ENCODE peak calls at places on chromosomes 6 and 20, in eight cellular contexts. One of them, this sample, is unnamed.

GRCh38 chr6:15274696-15275387 is 29.0 kb downstream of the JARID2 start:
- DNase-seq in progenitor cell of endocrine pancreas: no peak
- DNase-seq in mucosa of gallbladder: no peak
- DNase-seq in EH: peak; percentile 36
- DNase-seq in brain microvascular endothelial cell: no peak
- DNase-seq in dermis blood vessel endothelial cell: peak; percentile 41
- DNase-seq in nucleus accumbens: no peak
- DNase-seq in GM12865: no peak
- DNase-seq in this sample: no peak

GRCh38 chr20:48603819-48604405 is 223.9 kb downstream of the PREX1 start:
- DNase-seq in brain microvascular endothelial cell: no peak
- DNase-seq in dermis blood vessel endothelial cell: no peak
- DNase-seq in nucleus accumbens: no peak
- DNase-seq in GM12865: no peak
- DNase-seq in mucosa of gallbladder: no peak
- DNase-seq in progenitor cell of endocrine pancreas: no peak
- DNase-seq in EH: no peak
- DNase-seq in this sample: no peak

GRCh38 chr6:2378891-2379652 is 133.7 kb upstream of the GMDS start:
- DNase-seq in mucosa of gallbladder: no peak
- DNase-seq in nucleus accumbens: no peak
- DNase-seq in GM12865: peak; percentile 62
- DNase-seq in EH: peak; percentile 80
- DNase-seq in dermis blood vessel endothelial cell: peak; percentile 82
- DNase-seq in brain microvascular endothelial cell: peak; percentile 67
- DNase-seq in progenitor cell of endocrine pancreas: no peak
- DNase-seq in this sample: peak; percentile 22

GRCh38 chr6:128712898-128713297 is 170.0 kb upstream of the LAMA2 start:
- DNase-seq in dermis blood vessel endothelial cell: no peak
- DNase-seq in progenitor cell of endocrine pancreas: no peak
- DNase-seq in mucosa of gallbladder: no peak
- DNase-seq in GM12865: no peak
- DNase-seq in brain microvascular endothelial cell: no peak
- DNase-seq in EH: peak; percentile 10
- DNase-seq in nucleus accumbens: no peak
- DNase-seq in this sample: no peak

GRCh38 chr20:45128066-45128465 is 3.8 kb upstream of the WFDC12 start:
- DNase-seq in nucleus accumbens: no peak
- DNase-seq in progenitor cell of endocrine pancreas: no peak
- DNase-seq in brain microvascular endothelial cell: no peak
- DNase-seq in dermis blood vessel endothelial cell: no peak
- DNase-seq in GM12865: no peak
- DNase-seq in mucosa of gallbladder: no peak
- DNase-seq in EH: peak; percentile 18
- DNase-seq in this sample: no peak

GRCh38 chr6:32825966-32826365 is 9.2 kb upstream of the HLA-DOB start:
- DNase-seq in EH: peak; percentile 72
- DNase-seq in progenitor cell of endocrine pancreas: no peak
- DNase-seq in GM12865: no peak
- DNase-seq in mucosa of gallbladder: no peak
- DNase-seq in dermis blood vessel endothelial cell: peak; percentile 60
- DNase-seq in brain microvascular endothelial cell: peak; percentile 16
- DNase-seq in nucleus accumbens: no peak
- DNase-seq in this sample: no peak

GRCh38 chr20:58293453-58293852 is 16.1 kb upstream of the RAB22A start:
- DNase-seq in brain microvascular endothelial cell: no peak
- DNase-seq in EH: no peak
- DNase-seq in dermis blood vessel endothelial cell: peak; percentile 18
- DNase-seq in GM12865: peak; percentile 14
- DNase-seq in mucosa of gallbladder: no peak
- DNase-seq in progenitor cell of endocrine pancreas: no peak
- DNase-seq in nucleus accumbens: peak; percentile 17
- DNase-seq in this sample: peak; percentile 14

GRCh38 chr6:135871878-135872277 is 20.4 kb downstream of the PDE7B start:
- DNase-seq in EH: peak; percentile 87
- DNase-seq in GM12865: no peak
- DNase-seq in brain microvascular endothelial cell: peak; percentile 38
- DNase-seq in progenitor cell of endocrine pancreas: no peak
- DNase-seq in dermis blood vessel endothelial cell: no peak
- DNase-seq in nucleus accumbens: no peak
- DNase-seq in mucosa of gallbladder: no peak
- DNase-seq in this sample: no peak

GRCh38 chr20:60228255-60228654 is 270.0 kb downstream of the CDH26 start:
- DNase-seq in progenitor cell of endocrine pancreas: no peak
- DNase-seq in GM12865: peak; percentile 13
- DNase-seq in dermis blood vessel endothelial cell: no peak
- DNase-seq in EH: no peak
- DNase-seq in nucleus accumbens: no peak
- DNase-seq in mucosa of gallbladder: no peak
- DNase-seq in brain microvascular endothelial cell: no peak
- DNase-seq in this sample: no peak

GRCh38 chr6:130848945-130849344 is 21.7 kb downstream of the SMLR1 start:
- DNase-seq in progenitor cell of endocrine pancreas: no peak
- DNase-seq in GM12865: peak; percentile 42
- DNase-seq in dermis blood vessel endothelial cell: peak; percentile 7
- DNase-seq in nucleus accumbens: no peak
- DNase-seq in brain microvascular endothelial cell: no peak
- DNase-seq in mucosa of gallbladder: no peak
- DNase-seq in EH: peak; percentile 42
- DNase-seq in this sample: peak; percentile 16

GRCh38 chr20:59184880-59185447 is 21.3 kb downstream of the ZNF831 start:
- DNase-seq in mucosa of gallbladder: no peak
- DNase-seq in EH: no peak
- DNase-seq in brain microvascular endothelial cell: no peak
- DNase-seq in dermis blood vessel endothelial cell: no peak
- DNase-seq in nucleus accumbens: no peak
- DNase-seq in GM12865: no peak
- DNase-seq in progenitor cell of endocrine pancreas: no peak
- DNase-seq in this sample: no peak

GRCh38 chr6:107673076-107673494 is 151.0 kb downstream of the SCML4 start:
- DNase-seq in nucleus accumbens: no peak
- DNase-seq in mucosa of gallbladder: no peak
- DNase-seq in EH: no peak
- DNase-seq in dermis blood vessel endothelial cell: no peak
- DNase-seq in GM12865: no peak
- DNase-seq in brain microvascular endothelial cell: no peak
- DNase-seq in progenitor cell of endocrine pancreas: no peak
- DNase-seq in this sample: no peak

GRCh38 chr20:8431538-8432434 is 299.7 kb downstream of the PLCB1 start:
- DNase-seq in nucleus accumbens: no peak
- DNase-seq in brain microvascular endothelial cell: no peak
- DNase-seq in progenitor cell of endocrine pancreas: no peak
- DNase-seq in GM12865: no peak
- DNase-seq in dermis blood vessel endothelial cell: peak; percentile 27
- DNase-seq in EH: peak; percentile 47
- DNase-seq in mucosa of gallbladder: no peak
- DNase-seq in this sample: no peak

GRCh38 chr20:48096957-48097890 is 311.9 kb upstream of the SULF2 start:
- DNase-seq in brain microvascular endothelial cell: no peak
- DNase-seq in nucleus accumbens: no peak
- DNase-seq in EH: no peak
- DNase-seq in dermis blood vessel endothelial cell: no peak
- DNase-seq in progenitor cell of endocrine pancreas: no peak
- DNase-seq in GM12865: no peak
- DNase-seq in mucosa of gallbladder: no peak
- DNase-seq in this sample: no peak

GRCh38 chr20:50572922-50573777 is 63.0 kb downstream of the PTPN1 start:
- DNase-seq in nucleus accumbens: peak; percentile 31
- DNase-seq in GM12865: no peak
- DNase-seq in EH: peak; percentile 77
- DNase-seq in progenitor cell of endocrine pancreas: no peak
- DNase-seq in mucosa of gallbladder: no peak
- DNase-seq in dermis blood vessel endothelial cell: peak; percentile 86
- DNase-seq in brain microvascular endothelial cell: no peak
- DNase-seq in this sample: no peak

GRCh38 chr6:63640062-63640461 is 4.5 kb downstream of the PHF3 start:
- DNase-seq in progenitor cell of endocrine pancreas: no peak
- DNase-seq in EH: peak; percentile 75
- DNase-seq in dermis blood vessel endothelial cell: no peak
- DNase-seq in nucleus accumbens: no peak
- DNase-seq in mucosa of gallbladder: no peak
- DNase-seq in GM12865: no peak
- DNase-seq in brain microvascular endothelial cell: peak; percentile 42
- DNase-seq in this sample: no peak

GRCh38 chr6:104161960-104162669 is 697.6 kb downstream of the HACE1 start:
- DNase-seq in progenitor cell of endocrine pancreas: no peak
- DNase-seq in dermis blood vessel endothelial cell: no peak
- DNase-seq in brain microvascular endothelial cell: peak; percentile 31
- DNase-seq in GM12865: no peak
- DNase-seq in mucosa of gallbladder: no peak
- DNase-seq in EH: peak; percentile 27
- DNase-seq in nucleus accumbens: no peak
- DNase-seq in this sample: no peak

GRCh38 chr6:35036059-35036827 is 104.9 kb downstream of the TCP11 start:
- DNase-seq in dermis blood vessel endothelial cell: no peak
- DNase-seq in progenitor cell of endocrine pancreas: no peak
- DNase-seq in mucosa of gallbladder: no peak
- DNase-seq in brain microvascular endothelial cell: no peak
- DNase-seq in nucleus accumbens: no peak
- DNase-seq in GM12865: no peak
- DNase-seq in EH: no peak
- DNase-seq in this sample: no peak

GRCh38 chr6:112839525-112839961 is 492.4 kb downstream of the RFPL4B start:
- DNase-seq in brain microvascular endothelial cell: peak; percentile 69
- DNase-seq in progenitor cell of endocrine pancreas: no peak
- DNase-seq in EH: peak; percentile 96
- DNase-seq in GM12865: no peak
- DNase-seq in dermis blood vessel endothelial cell: no peak
- DNase-seq in nucleus accumbens: no peak
- DNase-seq in mucosa of gallbladder: no peak
- DNase-seq in this sample: no peak

GRCh38 chr6:3471711-3472110 is 14.9 kb upstream of the SLC22A23 start:
- DNase-seq in progenitor cell of endocrine pancreas: no peak
- DNase-seq in dermis blood vessel endothelial cell: no peak
- DNase-seq in mucosa of gallbladder: no peak
- DNase-seq in brain microvascular endothelial cell: no peak
- DNase-seq in GM12865: no peak
- DNase-seq in EH: peak; percentile 26
- DNase-seq in nucleus accumbens: no peak
- DNase-seq in this sample: no peak